ENCODE peak calls at places on chromosomes 16 and 17, in eight cellular contexts. I is HS-5; O is cardiac fibroblast; V is germinal center; S is HT-29; U is stimulated activated CD4-positive, alpha-beta T cell treated with anti-CD3 and anti-CD28 coated beads, TNF-alpha, amount 100 ng/mL, for 24 hours; J is hippocampal formation; Z is NCI-H1417 treated with DMSO at 0.1 percent for 48 hours. Q is an unnamed sample.

GRCh38 chr16:86283944-86284343 is 226.4 kb upstream of the FOXF1 start:
- DNase-seq in U (no peak), J (no peak), V (no peak), O (no peak), S (no peak), I (no peak), Z (no peak), Q (no peak)

GRCh38 chr16:60073376-60073775 is 1339.3 kb upstream of the GOT2 start:
- DNase-seq in U (no peak), O (no peak), Z (no peak), V (no peak), I (no peak), J (no peak), S (no peak), Q (no peak)

GRCh38 chr17:60664022-60664421 is 13.6 kb upstream of the BCAS3 start:
- DNase-seq in U (no peak), V (no peak), I (no peak), O (no peak), Z (no peak), S (no peak), J (no peak), Q (no peak)

GRCh38 chr16:15523092-15523541 is 88.7 kb downstream of the BMERB1 start:
- DNase-seq in Z (no peak), V (no peak), J (peak; percentile 62), I (no peak), S (peak; percentile 68), O (no peak), U (no peak), Q (peak; percentile 91)

GRCh38 chr17:38451030-38451839 is 23.0 kb downstream of the ARHGAP23 start:
- DNase-seq in I (no peak), Z (no peak), V (no peak), S (peak; percentile 99), U (no peak), O (peak; percentile 92), J (no peak), Q (no peak)

GRCh38 chr16:35510701-35511100 is 2051.3 kb downstream of the TP53TG3F start:
- DNase-seq in I (no peak), S (no peak), U (no peak), Z (no peak), O (no peak), V (no peak), J (no peak), Q (no peak)

GRCh38 chr16:81600275-81600674 is 155.7 kb downstream of the CMIP start:
- DNase-seq in J (no peak), V (no peak), Z (no peak), U (no peak), S (peak; percentile 66), O (peak; percentile 69), I (peak; percentile 44), Q (peak; percentile 32)

GRCh38 chr17:69539781-69540319 is 125.4 kb downstream of the MAP2K6 start:
- DNase-seq in I (peak; percentile 74), O (peak; percentile 53), U (no peak), J (no peak), Z (no peak), S (peak; percentile 7), V (no peak), Q (no peak)

GRCh38 chr17:79792984-79793923 is 3.6 kb downstream of the CBX8 start:
- DNase-seq in O (peak; percentile 60), Z (no peak), J (no peak), U (no peak), V (no peak), S (no peak), I (peak; percentile 49), Q (no peak)

GRCh38 chr16:497258-497657 is 30.3 kb upstream of the CAPN15 start:
- DNase-seq in Z (no peak), U (no peak), I (no peak), V (no peak), J (no peak), O (no peak), S (no peak), Q (no peak)

GRCh38 chr16:2785101-2785991 is 2.0 kb downstream of the PRSS33 start:
- DNase-seq in U (peak; percentile 56), O (no peak), J (no peak), S (no peak), Z (no peak), I (no peak), V (peak; percentile 30), Q (no peak)

GRCh38 chr16:546909-547770 is 13.1 kb upstream of the PRR35 start:
- DNase-seq in S (no peak), Z (no peak), J (no peak), U (peak; percentile 54), O (peak; percentile 46), I (no peak), V (no peak), Q (no peak)

GRCh38 chr17:19787733-19788357 is 39.7 kb upstream of the ALDH3A1 start:
- DNase-seq in Z (no peak), I (no peak), O (peak; percentile 22), V (no peak), S (no peak), U (no peak), J (no peak), Q (peak; percentile 58)

GRCh38 chr16:30660424-30661251 is 2.4 kb downstream of the FBRS start:
- DNase-seq in S (peak; percentile 22), Z (no peak), U (peak; percentile 82), V (peak; percentile 47), J (no peak), O (no peak), I (no peak), Q (no peak)

GRCh38 chr16:87701505-87701921 is 64.3 kb downstream of the KLHDC4 start:
- DNase-seq in I (no peak), O (no peak), J (no peak), S (no peak), U (no peak), Z (no peak), V (peak; percentile 92), Q (no peak)

GRCh38 chr17:64145751-64146417 is 15.9 kb upstream of the ERN1 start:
- DNase-seq in J (peak; percentile 100), Z (peak; percentile 95), U (peak; percentile 94), I (peak; percentile 99), V (peak; percentile 98), S (peak; percentile 99), O (peak; percentile 100), Q (peak; percentile 100)

GRCh38 chr17:31568140-31568938 is 176.9 kb downstream of the RAB11FIP4 start:
- DNase-seq in J (no peak), O (peak; percentile 55), V (no peak), I (no peak), S (no peak), Z (no peak), U (no peak), Q (peak; percentile 39)

GRCh38 chr16:83365166-83365565 is 442.6 kb upstream of the HSBP1 start:
- DNase-seq in Z (no peak), U (no peak), J (no peak), S (no peak), O (peak; percentile 16), I (no peak), V (no peak), Q (no peak)

GRCh38 chr17:18142417-18142816 is 33.9 kb downstream of the MYO15A start:
- DNase-seq in I (no peak), V (no peak), O (no peak), S (no peak), J (no peak), Z (no peak), U (no peak), Q (no peak)

GRCh38 chr16:68005786-68006286 is 6.6 kb upstream of the DPEP2 start:
- DNase-seq in U (no peak), S (no peak), Z (no peak), I (no peak), O (peak; percentile 37), V (no peak), J (peak; percentile 3), Q (peak; percentile 78)

GRCh38 chr16:10571354-10571753 is 9.0 kb downstream of the EMP2 start:
- DNase-seq in S (no peak), O (no peak), U (no peak), J (no peak), Z (no peak), V (no peak), I (no peak), Q (no peak)

GRCh38 chr16:66344533-66345145 is 21.9 kb upstream of the CDH5 start:
- DNase-seq in S (peak; percentile 65), I (peak; percentile 28), V (peak; percentile 42), U (no peak), J (peak; percentile 29), O (peak; percentile 63), Z (no peak), Q (peak; percentile 64)

GRCh38 chr16:78478267-78478821 is 378.9 kb downstream of the WWOX start:
- DNase-seq in V (peak; percentile 25), J (no peak), Z (peak; percentile 15), S (peak; percentile 16), O (peak; percentile 11), I (no peak), U (no peak), Q (no peak)

GRCh38 chr17:36921131-36921851 is 16.0 kb upstream of the LHX1 start:
- DNase-seq in Z (no peak), S (peak; percentile 92), I (no peak), O (peak; percentile 58), V (no peak), U (peak; percentile 75), J (no peak), Q (no peak)

GRCh38 chr17:61200349-61200735 is 199.3 kb upstream of the TBX2 start:
- DNase-seq in V (no peak), U (no peak), O (no peak), J (no peak), S (no peak), I (no peak), Z (no peak), Q (no peak)

GRCh38 chr16:85253127-85253941 is 141.1 kb upstream of the CIBAR2 start:
- DNase-seq in V (peak; percentile 83), J (peak; percentile 9), I (no peak), Z (no peak), O (peak; percentile 42), U (peak; percentile 61), S (peak; percentile 45), Q (peak; percentile 20)

GRCh38 chr16:58485184-58485887 is 14.6 kb upstream of the NDRG4 start:
- DNase-seq in S (no peak), J (no peak), I (no peak), U (no peak), V (no peak), Z (no peak), O (no peak), Q (no peak)

GRCh38 chr16:21277045-21277926 is 804 bp downstream of the CRYM start:
- DNase-seq in V (no peak), I (no peak), U (no peak), O (no peak), J (no peak), Z (no peak), S (no peak), Q (no peak)

GRCh38 chr17:49193513-49194296 is 16.7 kb downstream of the GNGT2 start:
- DNase-seq in Z (no peak), V (peak; percentile 60), J (peak; percentile 43), U (no peak), S (peak; percentile 12), O (peak; percentile 71), I (no peak), Q (peak; percentile 76)

GRCh38 chr16:67547423-67548264 is 14.7 kb upstream of the CTCF start:
- DNase-seq in U (no peak), V (peak; percentile 86), Z (no peak), I (no peak), S (no peak), O (no peak), J (no peak), Q (no peak)

GRCh38 chr17:46063239-46063638 is 64.2 kb downstream of the STH start:
- DNase-seq in S (no peak), U (no peak), J (no peak), O (peak; percentile 63), I (peak; percentile 82), Z (no peak), V (no peak), Q (no peak)

GRCh38 chr17:55266051-55266957 is 1.5 kb downstream of the HLF start:
- DNase-seq in U (no peak), V (no peak), S (no peak), Z (no peak), I (no peak), J (no peak), O (no peak), Q (no peak)

GRCh38 chr17:57442914-57443571 is 186.7 kb downstream of the MSI2 start:
- DNase-seq in V (peak; percentile 44), I (no peak), O (peak; percentile 49), S (no peak), U (peak; percentile 65), Z (no peak), J (no peak), Q (peak; percentile 54)

GRCh38 chr17:30829022-30829421 is 2.7 kb upstream of the ATAD5 start:
- DNase-seq in I (no peak), O (no peak), J (no peak), Z (no peak), S (no peak), V (no peak), U (no peak), Q (no peak)

Q was measured in pons.